ENCODE peak calls at places on chromosomes 12 and 14, in ten cellular contexts. Q is heart left ventricle, C is SK-N-SH, E is fibroblast of the aortic adventitia, W is spleen, I is psoas muscle, K is cardiac fibroblast, U is osteoblast, B is cardiac muscle cell, Y is stomach. S is an unnamed sample.

GRCh38 chr12:107411792-107412535 is 273.6 kb upstream of the PWP1 start:
- DNase-seq in C (no peak), Y (no peak), U (peak; percentile 89), I (no peak), E (no peak), K (peak; percentile 10), W (no peak), Q (no peak), B (no peak), S (no peak)

GRCh38 chr14:22613091-22613695 is 15.1 kb downstream of the ABHD4 start:
- DNase-seq in U (no peak), Y (no peak), K (no peak), E (peak; percentile 25), B (no peak), Q (no peak), W (no peak), I (no peak), C (no peak), S (no peak)

GRCh38 chr12:52063986-52064649 is 5.7 kb upstream of the ATG101 start:
- DNase-seq in W (no peak), K (peak; percentile 91), U (peak; percentile 99), Y (no peak), I (peak; percentile 89), E (peak; percentile 92), C (no peak), Q (peak; percentile 85), B (no peak), S (no peak)

GRCh38 chr14:54747616-54748015 is 155.0 kb downstream of the GCH1 start:
- DNase-seq in U (no peak), B (no peak), E (no peak), Y (no peak), K (no peak), C (no peak), Q (no peak), I (no peak), W (no peak), S (no peak)

GRCh38 chr12:110010853-110011835 is 11.9 kb downstream of the ANKRD13A start:
- DNase-seq in K (no peak), Q (no peak), I (no peak), C (no peak), W (no peak), B (no peak), Y (no peak), E (no peak), U (no peak), S (no peak)

GRCh38 chr12:3728686-3729085 is 24.2 kb downstream of the CRACR2A start:
- DNase-seq in B (no peak), Q (no peak), C (no peak), K (no peak), W (peak; percentile 81), U (no peak), I (no peak), Y (peak; percentile 33), E (no peak), S (no peak)

GRCh38 chr14:101835166-101835557 is 73.7 kb downstream of the PPP2R5C start:
- DNase-seq in Y (no peak), E (no peak), Q (no peak), B (no peak), I (no peak), K (no peak), C (no peak), W (no peak), U (no peak), S (no peak)

GRCh38 chr12:102740157-102741032 is 176.6 kb downstream of the PAH start:
- DNase-seq in C (no peak), I (no peak), Q (no peak), K (peak; percentile 41), U (no peak), E (peak; percentile 28), W (no peak), B (peak; percentile 11), Y (no peak), S (peak; percentile 60)

GRCh38 chr12:102463659-102464249 is 16.6 kb downstream of the IGF1 start:
- DNase-seq in W (no peak), E (no peak), I (no peak), U (no peak), Q (no peak), B (no peak), K (no peak), Y (no peak), C (no peak), S (no peak)

GRCh38 chr12:67348683-67349082 is 79.5 kb downstream of the CAND1 start:
- DNase-seq in W (no peak), B (no peak), Y (no peak), I (no peak), K (no peak), C (no peak), E (no peak), Q (no peak), U (no peak), S (no peak)

GRCh38 chr14:45251912-45252311 is 1.1 kb downstream of the MIS18BP1 start:
- DNase-seq in W (no peak), U (peak; percentile 32), Q (no peak), E (peak; percentile 26), C (peak; percentile 9), B (no peak), I (no peak), K (peak; percentile 21), Y (no peak), S (peak; percentile 25)

GRCh38 chr12:67910360-67911292 is 78.6 kb upstream of the IFNG-AS1 start:
- DNase-seq in E (peak; percentile 91), I (peak; percentile 33), B (no peak), W (no peak), Y (no peak), Q (no peak), K (peak; percentile 67), C (no peak), U (peak; percentile 77), S (peak; percentile 1)

DNA sequence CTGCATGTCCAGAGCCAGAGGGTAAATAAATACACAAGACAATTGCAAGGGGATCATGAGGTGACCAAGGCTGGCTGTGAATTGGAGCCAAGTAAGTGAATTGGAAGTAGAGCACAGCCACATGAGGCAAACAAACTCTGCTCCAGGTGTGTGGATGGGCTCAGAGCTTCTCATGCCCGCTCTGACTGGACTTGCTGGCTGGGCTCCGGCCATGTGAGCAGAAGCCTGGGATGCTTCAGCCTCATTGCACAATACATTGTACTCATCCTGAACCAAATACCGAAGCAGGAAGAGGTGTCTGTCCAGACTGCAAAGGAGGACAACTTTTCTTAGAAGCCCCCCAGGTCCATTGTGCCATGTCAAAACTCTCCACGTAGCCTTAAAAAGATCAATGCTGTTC is 193.0 kb downstream of the TTC8 start:
- DNase-seq in W (no peak), Q (no peak), B (no peak), Y (no peak), K (no peak), E (no peak), I (no peak), C (no peak), U (no peak), S (no peak)
- TF ChIP-seq CTCF in W (no peak), Q (no peak), B (no peak), Y (no peak), K (no peak), E (no peak), I (no peak), C (no peak), U (no peak), S (no peak)

DNA sequence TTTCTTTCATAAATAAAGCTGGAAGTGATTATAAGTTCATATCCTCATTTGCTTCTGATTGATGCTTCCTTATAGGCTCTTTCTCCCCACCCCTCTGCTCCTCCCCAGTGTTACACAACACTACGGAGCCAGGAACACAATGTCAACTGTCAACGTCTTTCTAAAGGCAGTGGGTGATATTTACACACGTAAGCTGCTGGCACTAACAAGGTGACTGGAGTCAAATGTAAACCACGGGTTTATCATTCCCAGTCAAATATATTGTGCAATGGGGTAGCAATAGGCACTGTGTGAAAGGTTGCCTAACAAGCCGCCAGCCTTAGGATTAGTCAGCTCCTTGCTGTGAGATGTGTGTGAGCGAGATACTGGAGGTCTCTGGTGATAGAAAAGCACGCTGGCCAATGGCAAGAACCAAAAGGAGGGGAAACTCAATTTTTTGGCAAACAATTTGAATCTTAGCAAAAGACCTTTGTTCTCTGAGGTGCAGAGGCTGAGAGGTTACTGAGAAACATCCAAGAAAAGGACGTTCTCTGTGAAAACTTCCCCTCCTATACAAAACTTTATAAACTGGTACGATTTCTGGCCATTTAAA is 22.1 kb upstream of the HECTD1 start:
- DNase-seq in W (no peak), Y (peak; percentile 86), U (peak; percentile 81), K (peak; percentile 99), B (no peak), Q (no peak), E (peak; percentile 99), I (peak; percentile 84), C (no peak), S (peak; percentile 69)
- H3K4me3 ChIP-seq in W (peak overlapping the region; percentile 34), Y (no peak overlapping the region), U (peak overlapping the region; percentile 65), K (no peak overlapping the region), B (no peak overlapping the region), Q (no peak overlapping the region), E (no peak overlapping the region), I (peak overlapping the region; percentile 26), C (no peak overlapping the region), S (peak overlapping the region; percentile 18)

DNA sequence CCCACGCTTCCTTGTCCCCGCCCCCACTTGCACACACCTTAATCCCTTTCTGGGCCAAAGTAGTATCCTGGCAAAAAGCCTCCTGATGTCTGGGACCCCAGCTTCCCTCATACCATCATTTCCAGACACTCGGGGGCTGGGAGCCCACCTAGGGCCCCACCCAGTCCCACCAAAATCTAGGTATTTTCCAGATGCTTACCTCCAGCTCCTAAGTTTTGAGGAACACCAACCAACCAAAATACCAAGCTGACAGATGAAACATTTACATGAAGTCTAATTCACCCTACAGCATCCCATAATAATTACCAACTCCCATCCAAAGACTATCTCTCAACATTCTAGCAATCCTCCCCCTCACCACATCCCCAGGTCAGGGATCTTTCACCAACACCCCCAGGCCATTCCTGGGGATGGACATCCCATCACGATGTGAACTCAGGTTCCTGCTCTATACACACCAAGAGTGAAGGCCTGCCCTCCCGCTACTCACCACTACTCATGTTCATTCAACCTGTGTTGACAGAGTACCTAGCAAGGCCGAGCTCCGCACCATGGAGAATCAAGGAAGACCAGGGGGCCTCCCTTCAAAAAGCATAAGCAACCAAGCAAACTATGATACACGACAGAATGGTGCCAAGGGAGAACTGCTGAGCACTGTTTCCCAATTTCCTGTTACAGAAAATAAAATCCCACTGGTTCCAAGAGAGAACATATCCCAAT is 1.6 kb upstream of the CHD4 start:
- DNase-seq in B (no peak), U (no peak), Y (no peak), C (no peak), E (peak; percentile 37), W (peak; percentile 83), Q (no peak), K (peak; percentile 49), I (peak; percentile 63), S (peak; percentile 51)
- TF ChIP-seq CTCF in B (no peak), U (no peak), Y (no peak), C (no peak), E (no peak), W (no peak), Q (no peak), K (no peak), I (no peak), S (no peak)

DNA sequence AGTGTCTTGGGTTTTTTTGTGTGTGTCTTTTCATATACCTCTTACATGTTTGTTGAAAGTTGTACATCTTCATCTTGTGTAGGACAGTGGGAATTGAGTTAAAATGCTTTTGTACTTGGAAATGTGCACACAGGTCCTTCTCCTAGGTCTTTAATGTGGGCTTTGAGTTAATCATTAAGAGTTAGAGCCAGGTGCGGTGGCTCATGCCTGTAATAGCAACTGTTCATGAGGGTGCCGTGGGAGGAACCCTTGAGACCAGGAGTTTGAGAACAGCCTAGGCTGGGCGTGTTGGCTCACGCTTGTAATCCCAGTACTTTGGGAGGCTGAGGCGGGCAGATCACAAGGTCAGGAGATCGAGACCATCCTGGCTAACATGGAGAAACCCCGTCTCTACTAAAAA is 13.9 kb downstream of the CLECL1 start:
- DNase-seq in K (no peak), Q (no peak), C (no peak), U (no peak), Y (no peak), I (no peak), B (no peak), W (no peak), E (no peak), S (no peak)
- H3K4me3 ChIP-seq in K (no peak overlapping the region), Q (no peak overlapping the region), C (no peak overlapping the region), U (no peak overlapping the region), Y (no peak overlapping the region), I (no peak overlapping the region), B (no peak overlapping the region), W (no peak overlapping the region), E (no peak overlapping the region), S (no peak overlapping the region)

S was measured in A673.